ENCODE peak calls at places on chromosomes 11 and 22, in five cellular contexts. T is transverse colon, K is endothelial cell of umbilical vein, E is breast epithelium, N is sigmoid colon. S is an unnamed sample. For H3K4me1, the result is how much of the 10 kb centered on the place peaks cover.

GRCh38 chr22:49538006-49538405 is 289.7 kb downstream of the BRD1 start:
- DNase-seq in N (peak), T (no peak), E (no peak), K (no peak), S (no peak)

GRCh38 chr11:70833011-70833410 is 419.4 kb downstream of the SHANK2 start:
- DNase-seq in N (no peak), T (no peak), K (no peak), E (no peak), S (no peak)

GRCh38 chr11:117020287-117020686 is 77.9 kb downstream of the SIK3 start:
- DNase-seq in N (no peak), E (no peak), T (peak), K (no peak), S (no peak)

GRCh38 chr11:1375161-1375954 is 14.4 kb upstream of the BRSK2 start:
- DNase-seq in K (no peak), N (no peak), E (no peak), T (no peak), S (no peak)

GRCh38 chr11:32597914-32598313 is 14.3 kb downstream of the EIF3M start:
- DNase-seq in K (no peak), T (no peak), E (no peak), N (no peak), S (no peak)

GRCh38 chr11:109037856-109038780 is 373.2 kb downstream of the DDX10 start:
- DNase-seq in N (no peak), T (no peak), K (peak), E (no peak), S (no peak)

GRCh38 chr11:1073261-1073724 is 1.4 kb upstream of the MUC2 start:
- DNase-seq in E (peak), T (peak), N (peak), K (peak), S (peak)

GRCh38 chr11:1870721-1871466 is 18.0 kb downstream of the LSP1 start:
- DNase-seq in T (no peak), K (no peak), N (peak), E (no peak), S (no peak)

GRCh38 chr11:65382804-65383368 is 440 bp upstream of the SLC25A45 start:
- DNase-seq in T (peak), E (peak), N (peak), K (no peak), S (peak)

GRCh38 chr11:2690596-2691354 is 9.0 kb downstream of the KCNQ1OT1 start:
- DNase-seq in E (peak), K (no peak), N (peak), T (no peak), S (no peak)

GRCh38 chr11:129699711-129700304 is 115.8 kb upstream of the TMEM45B start:
- DNase-seq in K (no peak), N (no peak), E (no peak), T (no peak), S (no peak)

GRCh38 chr22:40637181-40638150 is 947 bp upstream of the MRTFA start:
- DNase-seq in E (no peak), N (peak), K (no peak), T (peak), S (peak)

GRCh38 chr22:30968015-30968923 is at the start of gene MORC2:
- DNase-seq in E (no peak), K (no peak), T (peak), N (peak), S (peak)

GRCh38 chr22:40716116-40716515 is 36.8 kb downstream of the MCHR1 start:
- DNase-seq in T (no peak), K (no peak), N (no peak), E (no peak), S (no peak)

GRCh38 chr22:45083659-45084305 is 74.0 kb upstream of the PHF21B start:
- DNase-seq in K (no peak), N (no peak), E (no peak), T (no peak), S (no peak)

GRCh38 chr11:119712459-119713360 is 16.3 kb downstream of the NECTIN1 start:
- DNase-seq in E (no peak), K (no peak), N (no peak), T (no peak), S (no peak)

GRCh38 chr11:9264381-9265210 is 554 bp downstream of the DENND5A start:
- DNase-seq in N (peak), K (peak), E (no peak), T (peak), S (peak)

GRCh38 chr22:23520875-23521441 is 59.1 kb downstream of the IGLL1 start:
- DNase-seq in K (no peak), N (peak), T (no peak), E (no peak), S (no peak)

GRCh38 chr11:65216830-65217229 is 35.1 kb downstream of the CAPN1 start:
- DNase-seq in T (no peak), K (no peak), N (no peak), E (no peak), S (no peak)

GRCh38 chr22:20203142-20204099 is 52.6 kb upstream of the CCDC188 start:
- DNase-seq in N (no peak), T (no peak), E (no peak), K (peak), S (peak)

GRCh38 chr11:117626576-117626975 is 170.4 kb downstream of the DSCAML1 start:
- DNase-seq in T (no peak), N (peak), E (no peak), K (no peak), S (no peak)

GRCh38 chr11:29063630-29064361 is 953.0 kb downstream of the KCNA4 start:
- DNase-seq in N (no peak), K (no peak), T (no peak), E (no peak), S (no peak)

GRCh38 chr11:35038211-35038930 is 100.6 kb upstream of the CD44 start:
- DNase-seq in T (no peak), K (no peak), N (no peak), E (no peak), S (no peak)

GRCh38 chr11:35041070-35041554 is 97.9 kb upstream of the CD44 start:
- DNase-seq in E (no peak), N (no peak), K (no peak), T (no peak), S (no peak)

GRCh38 chr11:35039076-35039475 is 99.9 kb upstream of the CD44 start:
- DNase-seq in K (no peak), N (no peak), E (no peak), T (no peak), S (no peak)

GRCh38 chr11:35042265-35042664 is 96.7 kb upstream of the CD44 start:
- DNase-seq in E (no peak), T (no peak), N (no peak), K (no peak), S (no peak)

GRCh38 chr11:35040221-35040942 is 98.6 kb upstream of the CD44 start:
- DNase-seq in E (no peak), K (no peak), N (no peak), T (no peak), S (no peak)
- H3K4me3 ChIP-seq in E (no peak), K (no peak), N (no peak), T (no peak), S (no peak)

GRCh38 chr22:46596032-46596441 is 24.1 kb upstream of the GRAMD4 start:
- DNase-seq in E (no peak), T (no peak), K (no peak), N (peak), S (no peak)
- TF ChIP-seq POLR2AphosphoS5 in E (no peak), T (no peak), K (no peak), N (peak), S (no peak)

GRCh38 chr11:7520981-7521487 is 7.2 kb downstream of the PPFIBP2 start:
- DNase-seq in E (no peak), K (no peak), N (no peak), T (no peak), S (no peak)
- H3K4me1 ChIP-seq in E (under half), K (under half), N (under half), T (under half), S (under half)

DNA sequence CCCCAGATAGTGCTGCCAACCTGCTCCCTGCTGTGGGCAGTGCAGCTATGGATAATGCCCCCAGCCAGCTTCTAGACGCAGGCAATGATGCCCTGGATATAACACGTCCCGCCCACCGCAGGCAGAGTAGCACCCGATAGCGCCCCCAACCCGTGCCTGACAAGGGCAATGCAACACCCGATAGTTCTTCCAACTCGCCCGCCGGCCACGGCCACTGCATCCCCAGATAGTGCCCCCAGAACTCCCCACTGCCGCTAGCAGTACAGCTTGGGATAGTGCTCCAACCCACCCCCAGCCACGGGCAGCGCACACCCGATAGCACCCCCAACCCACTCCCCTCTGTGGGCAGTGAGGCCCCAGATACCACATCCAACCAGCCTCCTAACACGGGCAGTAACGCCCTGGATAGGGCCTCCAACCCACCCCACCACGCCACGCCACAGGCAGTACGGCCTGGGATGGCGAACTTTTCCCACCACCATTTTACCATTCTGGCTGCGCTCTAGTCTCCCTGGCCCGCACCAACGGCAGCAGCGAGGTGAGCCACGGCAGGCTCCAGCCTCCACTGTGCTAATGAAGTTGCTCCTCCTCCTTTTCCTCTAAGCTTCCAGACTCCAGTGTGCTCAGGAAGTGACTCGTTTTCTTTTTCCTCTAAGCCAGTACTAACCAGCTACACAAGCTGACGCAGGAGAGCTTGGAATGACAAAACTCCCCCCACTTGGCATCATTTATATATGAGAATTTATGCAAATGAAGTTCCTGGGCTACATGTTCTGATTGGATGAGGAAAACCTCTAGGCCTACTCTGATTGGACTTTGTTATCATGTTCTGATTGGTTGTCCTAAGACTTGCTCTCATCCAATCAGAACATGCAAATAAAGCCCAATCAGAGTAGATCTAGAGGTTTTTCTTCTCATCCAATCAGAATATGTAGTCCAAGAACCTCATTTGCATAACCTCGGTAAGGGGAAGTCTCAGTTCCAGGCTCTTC is 3.0 kb upstream of the RFPL3 start:
- DNase-seq in T (no peak), K (peak), N (no peak), E (no peak), S (no peak)
- H3K4me3 ChIP-seq in T (no peak), K (peak), N (no peak), E (peak), S (peak)